ENCODE peak calls at places on chromosomes 3 and 15, in six cellular contexts. U is GM23338, W is HCT116, X is HepG2, I is SK-N-SH, D is GM12878. Y is an unnamed sample. For H3K4me1, the result is how much of the 10 kb centered on the place peaks cover.

GRCh38 chr3:161430307-161430706 is 59.0 kb upstream of the SPTSSB start:
- DNase-seq in U (no peak), X (peak), I (no peak), W (no peak), D (no peak), Y (no peak)

GRCh38 chr3:62587579-62588031 is 214.3 kb upstream of the FEZF2 start:
- DNase-seq in I (peak), W (no peak), X (no peak), D (no peak), U (no peak), Y (no peak)

GRCh38 chr3:83649692-83650091 is 1309.1 kb upstream of the CADM2 start:
- DNase-seq in W (no peak), I (no peak), U (no peak), D (no peak), X (no peak), Y (no peak)

GRCh38 chr3:34382859-34383258 is 584.4 kb downstream of the PDCD6IP start:
- DNase-seq in W (no peak), D (no peak), U (no peak), I (no peak), X (no peak), Y (no peak)

GRCh38 chr3:146594843-146595482 is 10.2 kb downstream of the PLSCR5 start:
- DNase-seq in X (peak), W (peak), U (peak), I (no peak), D (no peak), Y (no peak)

GRCh38 chr15:82132116-82132515 is 86.3 kb upstream of the MEX3B start:
- DNase-seq in W (no peak), X (no peak), I (no peak), D (no peak), U (no peak), Y (no peak)

GRCh38 chr15:50049871-50050270 is 69.2 kb downstream of the ATP8B4 start:
- DNase-seq in W (no peak), I (no peak), U (no peak), X (no peak), D (no peak), Y (no peak)

GRCh38 chr15:39828374-39828931 is 45.8 kb upstream of the FSIP1 start:
- DNase-seq in U (no peak), W (no peak), I (no peak), D (no peak), X (no peak), Y (no peak)

GRCh38 chr3:190378240-190378891 is 9.6 kb upstream of the CLDN16 start:
- DNase-seq in X (no peak), D (no peak), U (no peak), I (no peak), W (no peak), Y (no peak)

GRCh38 chr15:57255751-57256150 is 120.6 kb upstream of the CGNL1 start:
- DNase-seq in U (no peak), D (no peak), X (no peak), I (no peak), W (no peak), Y (no peak)

GRCh38 chr3:112056451-112056929 is 22.0 kb downstream of the TMPRSS7 start:
- DNase-seq in W (no peak), D (no peak), U (no peak), I (no peak), X (no peak), Y (no peak)

GRCh38 chr3:156483961-156484787 is 70.7 kb downstream of the SSR3 start:
- DNase-seq in W (peak), D (peak), U (no peak), I (no peak), X (no peak), Y (no peak)
- TF ChIP-seq POLR2AphosphoS5 in W (no peak), D (no peak), U (no peak), I (peak), X (no peak), Y (no peak)

GRCh38 chr3:194100856-194101390 is 35.0 kb upstream of the HES1 start:
- DNase-seq in U (no peak), I (no peak), D (peak), W (no peak), X (no peak), Y (no peak)
- H3K4me1 ChIP-seq in U (under half), I (under half), D (under half), W (under half), X (half or more), Y (under half)

DNA sequence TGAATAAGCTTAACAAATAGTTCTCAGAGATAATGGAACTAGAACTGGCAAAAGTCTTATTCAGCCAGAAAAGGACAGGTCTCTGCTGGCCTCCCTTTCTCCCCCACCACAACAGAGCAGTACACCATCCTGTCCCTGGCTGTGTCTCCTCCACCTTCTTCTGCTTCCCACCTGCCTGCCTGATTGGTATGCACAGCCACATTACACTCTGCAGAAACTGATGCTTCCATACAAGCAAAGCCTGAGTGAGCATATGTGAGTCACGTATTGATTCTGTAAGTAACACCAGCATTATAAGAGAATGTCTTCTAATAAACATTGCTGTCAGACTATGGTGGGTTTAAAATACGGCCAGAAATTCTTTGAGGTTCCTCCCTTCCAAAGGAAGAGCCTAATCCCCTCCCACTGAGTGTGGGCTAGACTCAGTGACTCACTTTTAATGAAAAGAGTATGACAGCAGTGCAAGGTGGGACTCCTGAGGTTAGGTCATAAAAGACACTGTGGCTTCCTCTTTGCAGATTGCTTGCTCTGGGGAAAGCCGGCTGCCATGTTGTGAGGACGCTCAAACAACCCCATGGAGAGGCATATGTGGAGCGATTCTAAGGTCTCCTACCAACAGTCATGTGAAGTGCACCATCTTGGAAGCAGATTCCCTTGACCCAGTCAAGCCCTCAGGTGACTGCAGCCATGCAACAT is 44.4 kb downstream of the ANXA2 start:
- DNase-seq in I (no peak), W (no peak), U (no peak), X (no peak), D (no peak), Y (no peak)
- TF ChIP-seq REST in I (no peak), W (no peak), U (no peak), X (no peak), D (no peak), Y (no peak)

DNA sequence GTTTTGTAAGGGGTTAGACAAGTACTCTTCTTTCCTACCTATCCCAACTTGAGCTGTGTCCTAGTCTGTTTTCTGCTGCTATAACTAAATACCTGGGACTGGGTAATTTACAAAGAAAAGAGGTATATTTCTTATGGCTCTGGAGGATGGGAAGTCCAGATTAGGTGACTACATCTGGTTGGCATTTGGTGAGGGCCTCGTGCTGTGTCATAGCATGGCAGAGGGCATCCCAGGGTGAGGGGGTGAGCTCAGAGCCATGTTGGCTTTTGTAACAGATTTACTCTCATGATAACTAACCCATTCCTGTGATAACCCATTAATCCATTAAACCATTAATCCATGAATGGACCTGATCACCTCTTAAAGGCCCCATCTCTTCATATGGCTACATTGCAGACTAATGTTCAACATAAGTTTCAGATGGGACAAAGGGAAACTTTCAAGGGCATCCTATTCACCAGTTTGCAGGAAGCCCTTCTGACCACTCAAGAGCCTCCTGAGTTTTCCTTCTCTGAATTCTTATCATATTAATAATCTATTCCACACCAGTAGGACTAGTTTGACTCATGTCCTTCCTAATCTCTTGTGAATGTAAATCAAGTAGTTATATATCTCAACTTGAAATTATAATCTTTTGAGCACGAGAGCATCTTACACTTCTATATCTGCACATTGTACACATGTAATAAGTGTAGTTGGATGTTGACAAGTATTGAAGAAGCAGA is 185.7 kb upstream of the ZPLD1 start:
- DNase-seq in X (no peak), I (no peak), W (no peak), U (no peak), D (no peak), Y (no peak)
- TF ChIP-seq POLR2AphosphoS5 in X (no peak), I (no peak), W (no peak), U (no peak), D (no peak), Y (no peak)

Y was measured in Panc1.